ENCODE peak calls at places on chromosomes 5 and 9, in eight cellular contexts. D, Y, B, S, N, X, T and J are unnamed samples.

GRCh38 chr5:179438041-179438441 is 92.8 kb upstream of the ADAMTS2 start:
- DNase-seq in D (no peak), Y (no peak), B (no peak), S (no peak), N (no peak), X (no peak), T (no peak), J (no peak)

GRCh38 chr9:3898371-3899218 is 372.8 kb upstream of the RFX3 start:
- DNase-seq in D (no peak), Y (no peak), B (no peak), S (no peak), N (no peak), X (no peak), T (no peak), J (no peak)

GRCh38 chr9:128733256-128733655 is 9.3 kb upstream of the ZDHHC12 start:
- DNase-seq in D (peak; percentile 94), Y (no peak), B (no peak), S (no peak), N (no peak), X (peak; percentile 80), T (no peak), J (no peak)

GRCh38 chr5:155402927-155403645 is 389.5 kb downstream of the KIF4B start:
- DNase-seq in D (no peak), Y (no peak), B (no peak), S (no peak), N (no peak), X (peak; percentile 12), T (peak; percentile 70), J (no peak)

GRCh38 chr5:170216262-170216864 is 16.4 kb upstream of the C5orf58 start:
- DNase-seq in D (peak; percentile 46), Y (no peak), B (no peak), S (no peak), N (peak; percentile 37), X (no peak), T (no peak), J (no peak)

GRCh38 chr9:65403721-65404120 is 118.7 kb upstream of the FOXD4L5 start:
- DNase-seq in D (no peak), Y (no peak), B (peak; percentile 79), S (no peak), N (no peak), X (no peak), T (no peak), J (no peak)

GRCh38 chr5:122263352-122264030 is 48.5 kb upstream of the SNCAIP start:
- DNase-seq in D (peak; percentile 56), Y (no peak), B (no peak), S (no peak), N (no peak), X (no peak), T (no peak), J (no peak)

GRCh38 chr5:171989946-171990712 is 16.3 kb downstream of the FBXW11 start:
- DNase-seq in D (no peak), Y (no peak), B (no peak), S (no peak), N (no peak), X (no peak), T (no peak), J (no peak)

GRCh38 chr9:87888501-87888900 is 5.8 kb downstream of the SPATA31E1 start:
- DNase-seq in D (peak; percentile 1), Y (no peak), B (no peak), S (no peak), N (no peak), X (no peak), T (no peak), J (no peak)

GRCh38 chr5:26569241-26569928 is 469.0 kb downstream of the CDH9 start:
- DNase-seq in D (no peak), Y (no peak), B (no peak), S (no peak), N (no peak), X (no peak), T (no peak), J (no peak)

GRCh38 chr9:93127395-93127911 is 6.6 kb downstream of the NINJ1 start:
- DNase-seq in D (peak; percentile 11), Y (no peak), B (peak; percentile 80), S (no peak), N (no peak), X (no peak), T (no peak), J (no peak)